ENCODE peak calls at places on chromosomes 13 and 19, in eight cellular contexts. S is IMR-90; Q is Right ventricle myocardium superior; D is stimulated activated CD4-positive, alpha-beta T cell treated with anti-CD3 and anti-CD28 coated beads, Interleukin-4, amount 100 ng/mL, for 48 hours; T is Calu3; C is NCI-H2029; W is HS-5; B is left ventricle myocardium inferior. F is an unnamed sample.

GRCh38 chr13:111789420-111789819 is 277.5 kb upstream of the SOX1 start:
- DNase-seq in S (no peak), W (no peak), Q (no peak), D (no peak), T (no peak), C (no peak), B (no peak), F (peak)

GRCh38 chr19:7614859-7615741 is 14.2 kb downstream of the XAB2 start:
- DNase-seq in D (no peak), T (no peak), W (no peak), S (no peak), B (no peak), C (no peak), Q (no peak), F (no peak)

GRCh38 chr19:44770550-44771257 is 7.0 kb upstream of the CBLC start:
- DNase-seq in S (peak), W (peak), T (peak), Q (peak), D (peak), B (peak), C (peak), F (peak)

GRCh38 chr13:80716610-80717081 is 375.7 kb upstream of the SPRY2 start:
- DNase-seq in S (no peak), W (no peak), B (no peak), C (no peak), D (no peak), T (peak), Q (peak), F (no peak)

GRCh38 chr19:41219924-41220567 is 1.0 kb downstream of the AXL start:
- DNase-seq in B (peak), W (no peak), D (no peak), Q (peak), C (no peak), T (peak), S (peak), F (peak)

GRCh38 chr13:95243207-95243606 is 58.0 kb downstream of the ABCC4 start:
- DNase-seq in Q (no peak), C (no peak), B (no peak), D (no peak), S (no peak), T (no peak), W (no peak), F (no peak)

GRCh38 chr13:26721251-26721939 is 39.2 kb downstream of the GPR12 start:
- DNase-seq in S (no peak), D (peak), C (no peak), W (no peak), T (no peak), Q (peak), B (no peak), F (no peak)

GRCh38 chr13:95603887-95604533 is 40.5 kb downstream of the DZIP1 start:
- DNase-seq in T (peak), C (peak), B (no peak), W (no peak), D (no peak), Q (no peak), S (no peak), F (no peak)

GRCh38 chr13:74449811-74450524 is 315.8 kb upstream of the KLF12 start:
- DNase-seq in D (no peak), B (no peak), T (no peak), W (no peak), C (no peak), Q (no peak), S (no peak), F (no peak)